ENCODE peak calls at places on chromosomes 16 and 17, in seven cellular contexts. U is HepG2, N is H1, T is HCT116, R is GM12878, E is SK-N-SH, Q is K562. D is an unnamed sample.

GRCh38 chr17:4167786-4168185 is 24.8 kb downstream of the CYB5D2 start:
- DNase-seq in E (no peak), R (no peak), Q (no peak), U (no peak), T (no peak), N (no peak), D (no peak)

GRCh38 chr16:75256871-75257343 is 5.5 kb upstream of the BCAR1 start:
- DNase-seq in R (no peak), E (peak; percentile 86), Q (no peak), T (no peak), U (no peak), N (no peak), D (peak; percentile 47)

GRCh38 chr17:879546-879945 is 97.4 kb downstream of the MRM3 start:
- DNase-seq in R (peak; percentile 5), Q (peak; percentile 76), N (peak; percentile 87), E (no peak), T (peak; percentile 89), U (peak; percentile 45), D (peak; percentile 85)

GRCh38 chr17:19464033-19465026 is 53.3 kb downstream of the RNF112 start:
- DNase-seq in T (no peak), E (no peak), Q (no peak), N (no peak), R (no peak), U (no peak), D (no peak)

GRCh38 chr16:16092925-16093624 is 130.2 kb downstream of the ABCC6 start:
- DNase-seq in T (no peak), U (no peak), R (no peak), Q (no peak), E (no peak), N (no peak), D (no peak)

GRCh38 chr17:63984206-63984605 is 11.5 kb upstream of the SCN4A start:
- DNase-seq in E (no peak), T (no peak), R (no peak), U (no peak), N (no peak), Q (no peak), D (no peak)

GRCh38 chr16:69089091-69089912 is 16.2 kb upstream of the HAS3 start:
- DNase-seq in U (peak; percentile 72), T (no peak), R (peak; percentile 21), Q (peak; percentile 61), N (no peak), E (peak; percentile 64), D (peak; percentile 65)

GRCh38 chr17:68684860-68685493 is 83.8 kb upstream of the FAM20A start:
- DNase-seq in U (no peak), N (no peak), R (no peak), T (no peak), Q (no peak), E (no peak), D (no peak)

GRCh38 chr17:47878203-47879027 is 17.6 kb upstream of the SP2 start:
- DNase-seq in E (no peak), Q (no peak), R (no peak), U (no peak), T (no peak), N (no peak), D (no peak)

GRCh38 chr17:44872131-44872768 is 24.6 kb downstream of the HIGD1B start:
- DNase-seq in T (no peak), U (no peak), Q (no peak), R (no peak), E (no peak), N (no peak), D (peak; percentile 40)

GRCh38 chr16:17382949-17383348 is 87.8 kb downstream of the XYLT1 start:
- DNase-seq in N (no peak), T (no peak), E (no peak), U (no peak), Q (no peak), R (no peak), D (no peak)

GRCh38 chr17:81397314-81398169 is 2.3 kb downstream of the BAHCC1 start:
- DNase-seq in N (peak; percentile 84), R (no peak), T (no peak), U (peak; percentile 93), Q (no peak), E (peak; percentile 88), D (peak; percentile 65)

GRCh38 chr16:72844225-72844920 is 203.6 kb downstream of the ZFHX3 start:
- DNase-seq in Q (no peak), E (no peak), U (no peak), N (no peak), R (peak; percentile 11), T (no peak), D (peak; percentile 13)

GRCh38 chr17:63496177-63496576 is 19.3 kb downstream of the ACE start:
- DNase-seq in U (no peak), E (no peak), N (no peak), T (no peak), R (no peak), Q (no peak), D (no peak)

GRCh38 chr16:67396159-67396774 is 3.0 kb upstream of the TPPP3 start:
- DNase-seq in R (no peak), E (peak; percentile 87), U (peak; percentile 96), T (peak; percentile 71), N (peak; percentile 80), Q (peak; percentile 94), D (peak; percentile 37)

GRCh38 chr17:50638572-50638850 is 3.8 kb downstream of the ABCC3 start:
- DNase-seq in N (no peak), Q (no peak), U (no peak), R (no peak), E (no peak), T (no peak), D (no peak)

GRCh38 chr17:17781591-17782424 is 55.0 kb downstream of the SREBF1 start:
- DNase-seq in R (no peak), N (peak; percentile 68), U (no peak), T (no peak), Q (no peak), E (peak; percentile 81), D (peak; percentile 20)

GRCh38 chr17:41782142-41782541 is 4.4 kb downstream of the JUP start:
- DNase-seq in Q (no peak), T (no peak), R (no peak), U (no peak), E (no peak), N (no peak), D (no peak)

GRCh38 chr17:47077576-47077975 is 98.5 kb upstream of the RPRML start:
- DNase-seq in T (no peak), R (no peak), N (no peak), E (no peak), Q (no peak), U (no peak), D (no peak)

GRCh38 chr16:84482001-84482891 is 22.2 kb downstream of the MEAK7 start:
- DNase-seq in E (peak; percentile 66), R (no peak), T (no peak), N (peak; percentile 33), Q (no peak), U (no peak), D (peak; percentile 52)

GRCh38 chr17:43562679-43563146 is 16.6 kb upstream of the ETV4 start:
- DNase-seq in R (no peak), E (no peak), Q (no peak), N (no peak), U (peak; percentile 56), T (no peak), D (no peak)

GRCh38 chr17:43560461-43561427 is 14.6 kb upstream of the ETV4 start:
- DNase-seq in T (no peak), Q (no peak), N (no peak), E (no peak), R (no peak), U (no peak), D (no peak)

GRCh38 chr17:43564080-43564594 is 18.0 kb upstream of the ETV4 start:
- DNase-seq in T (no peak), U (no peak), E (no peak), N (no peak), R (no peak), Q (no peak), D (no peak)

GRCh38 chr17:43559161-43559816 is 13.1 kb upstream of the ETV4 start:
- DNase-seq in N (no peak), T (no peak), Q (no peak), R (no peak), E (no peak), U (peak; percentile 79), D (no peak)

DNA sequence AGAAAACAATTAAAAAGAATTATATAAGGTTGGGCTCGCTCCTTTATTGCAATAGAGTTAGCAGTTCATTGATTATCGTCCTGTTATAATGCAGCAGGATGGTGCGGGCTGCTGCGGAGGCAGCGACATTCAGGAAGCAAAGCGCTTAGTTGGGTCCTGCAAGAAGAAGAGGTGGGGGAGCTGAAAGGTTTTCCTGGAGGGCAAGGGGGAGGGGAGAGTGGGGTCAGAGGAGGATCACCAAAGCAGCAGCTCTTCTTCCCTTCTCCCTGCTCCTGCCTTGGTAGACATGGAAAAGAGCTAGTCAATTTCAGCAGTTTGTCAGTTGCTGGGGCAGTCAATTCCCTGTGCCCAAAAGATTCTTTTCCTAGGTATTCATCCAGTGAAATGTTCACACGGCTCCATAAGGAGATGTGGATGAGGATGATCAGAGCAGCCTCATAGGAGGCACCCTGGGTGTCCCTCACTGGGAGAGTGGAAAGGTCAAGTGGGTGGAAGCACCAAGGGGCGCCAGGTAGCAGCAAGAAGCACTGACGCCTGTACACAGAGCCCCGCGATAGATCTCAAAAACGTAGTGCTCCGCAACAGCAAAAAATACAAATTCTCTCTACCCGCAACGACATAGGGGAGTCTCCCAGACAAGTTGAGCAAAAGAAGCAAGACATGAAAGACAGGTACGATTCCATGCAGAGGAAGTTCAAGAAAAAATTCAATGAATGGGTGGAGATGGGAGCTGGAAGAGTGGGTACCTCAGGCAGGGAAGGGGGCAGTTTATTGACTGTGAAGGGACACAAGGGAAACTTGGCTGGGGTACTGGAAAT is 17.3 kb upstream of the ETV4 start:
- DNase-seq in N (no peak), Q (no peak), U (no peak), T (no peak), E (no peak), R (no peak), D (no peak)
- H2AFZ ChIP-seq in N (no peak overlapping the region), Q (no peak overlapping the region), U (no peak overlapping the region), T (no peak overlapping the region), E (no peak overlapping the region), R (no peak overlapping the region), D (no peak overlapping the region)

GRCh38 chr16:57800213-57801097 is 1.8 kb downstream of the KIFC3 start:
- DNase-seq in U (no peak), R (no peak), N (no peak), Q (peak; percentile 77), T (no peak), E (peak; percentile 8), D (peak; percentile 12)
- TF ChIP-seq MAX in U (no peak), R (no peak), N (no peak), Q (no peak), T (no peak), E (no peak), D (no peak)

GRCh38 chr16:234468-235305 is at the start of gene FAM234A:
- DNase-seq in U (peak; percentile 87), Q (peak; percentile 97), N (peak; percentile 94), T (peak; percentile 62), E (peak; percentile 96), R (peak; percentile 77), D (peak; percentile 88)
- TF ChIP-seq CTCF in U (peak; percentile 55), Q (peak; percentile 59), N (peak; percentile 4), T (peak; percentile 36), E (peak; percentile 58), R (peak; percentile 62), D (peak; percentile 55)

DNA sequence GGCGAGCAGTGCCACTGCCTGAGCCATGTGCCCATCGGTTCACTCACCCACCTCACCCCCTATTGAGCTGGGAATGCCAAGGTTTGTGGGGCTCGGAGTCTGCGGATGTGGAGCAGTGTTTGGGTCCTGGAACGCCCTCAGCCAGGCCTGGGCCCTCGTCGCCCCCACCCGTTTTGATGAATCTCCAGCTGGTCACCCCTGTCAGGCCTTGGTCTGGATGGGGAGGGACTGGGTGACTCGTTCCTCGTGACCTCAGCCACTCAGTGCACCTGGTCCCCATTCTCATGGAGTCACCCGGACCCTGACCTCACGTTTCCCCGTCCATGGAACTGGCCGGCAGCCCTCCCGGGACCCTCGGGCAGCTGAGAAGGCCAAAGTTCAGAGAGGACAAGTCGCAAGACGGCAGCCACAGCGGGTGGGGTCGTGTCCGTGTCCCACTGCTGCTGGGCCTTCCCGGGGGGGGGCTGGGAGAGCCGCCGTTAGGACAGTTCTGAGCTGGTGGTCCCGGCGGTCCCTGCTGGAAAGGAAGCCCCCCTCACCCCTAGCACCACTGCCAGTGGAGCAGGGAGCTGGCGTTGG is 23.2 kb downstream of the GSE1 start:
- DNase-seq in T (no peak), Q (no peak), E (no peak), U (no peak), R (no peak), N (no peak), D (no peak)
- H2AFZ ChIP-seq in T (no peak overlapping the region), Q (no peak overlapping the region), E (no peak overlapping the region), U (no peak overlapping the region), R (no peak overlapping the region), N (no peak overlapping the region), D (no peak overlapping the region)